ENCODE peak calls at places on chromosomes 3 and 15, in nine cellular contexts. G, P, X, C, V, E, Y, L and W are unnamed samples.

GRCh38 chr3:124760601-124761000 is 30.3 kb downstream of the UMPS start:
- DNase-seq in P (no peak), L (no peak), V (peak; percentile 62), Y (peak; percentile 75), E (peak; percentile 67), G (no peak), C (no peak), X (peak; percentile 63), W (no peak)

GRCh38 chr3:12965999-12966846 is 107.0 kb downstream of the IQSEC1 start:
- DNase-seq in X (peak; percentile 15), Y (no peak), E (no peak), C (no peak), V (no peak), L (no peak), P (no peak), G (no peak), W (no peak)

GRCh38 chr3:169966086-169966950 is at the start of gene SEC62:
- DNase-seq in C (peak; percentile 95), V (peak; percentile 90), Y (peak; percentile 88), P (peak; percentile 97), L (peak; percentile 97), E (peak; percentile 93), X (peak; percentile 87), G (peak; percentile 96), W (peak; percentile 59)

GRCh38 chr3:70744536-70744935 is 432.1 kb upstream of the MDFIC2 start:
- DNase-seq in L (no peak), E (peak; percentile 18), G (no peak), V (peak; percentile 17), C (no peak), Y (no peak), P (no peak), X (peak; percentile 23), W (no peak)

GRCh38 chr3:82000773-82001172 is 239.3 kb upstream of the GBE1 start:
- DNase-seq in Y (no peak), V (no peak), C (peak; percentile 35), E (no peak), X (peak; percentile 21), L (no peak), P (peak; percentile 17), G (no peak), W (no peak)

GRCh38 chr15:97904196-97904572 is 56.3 kb upstream of the ARRDC4 start:
- DNase-seq in L (peak; percentile 2), G (peak; percentile 88), P (peak; percentile 37), Y (peak; percentile 44), X (peak; percentile 54), E (peak; percentile 57), C (peak; percentile 90), V (peak; percentile 49), W (peak; percentile 16)

GRCh38 chr15:69104050-69104750 is 56.2 kb upstream of the GLCE start:
- DNase-seq in P (no peak), L (no peak), V (no peak), Y (no peak), X (no peak), E (no peak), G (no peak), C (no peak), W (peak; percentile 40)

GRCh38 chr3:53254190-53254809 is 1.5 kb downstream of the TKT start:
- DNase-seq in X (peak; percentile 21), E (peak; percentile 28), P (no peak), L (peak; percentile 35), C (no peak), Y (no peak), V (no peak), G (no peak), W (no peak)

GRCh38 chr3:160006282-160007163 is 17.9 kb downstream of the IL12A start:
- DNase-seq in X (peak; percentile 60), C (peak; percentile 46), V (peak; percentile 69), L (peak; percentile 42), E (peak; percentile 83), P (peak; percentile 74), Y (peak; percentile 77), G (peak; percentile 52), W (no peak)

GRCh38 chr3:126034481-126035361 is 49.2 kb downstream of the SLC41A3 start:
- DNase-seq in C (peak; percentile 5), G (no peak), V (no peak), L (no peak), X (peak; percentile 45), Y (peak; percentile 43), E (no peak), P (no peak), W (no peak)

GRCh38 chr3:100216713-100217112 is 44.1 kb upstream of the TBC1D23 start:
- DNase-seq in E (no peak), V (no peak), G (no peak), X (peak; percentile 90), L (no peak), P (no peak), C (no peak), Y (peak; percentile 68), W (no peak)

GRCh38 chr3:79651536-79652065 is 116.2 kb downstream of the ROBO1 start:
- DNase-seq in G (no peak), E (no peak), X (no peak), V (peak; percentile 46), C (no peak), Y (no peak), P (no peak), L (no peak), W (no peak)

GRCh38 chr3:162643245-162643644 is 1146.6 kb downstream of the OTOL1 start:
- DNase-seq in C (no peak), P (no peak), L (no peak), X (no peak), Y (no peak), E (peak; percentile 9), V (no peak), G (no peak), W (no peak)

GRCh38 chr15:94792166-94792565 is 560.8 kb downstream of the MCTP2 start:
- DNase-seq in E (no peak), G (no peak), P (no peak), Y (peak; percentile 79), V (peak; percentile 65), C (no peak), L (no peak), X (peak; percentile 96), W (no peak)

GRCh38 chr3:152244156-152244888 is 24.4 kb upstream of the MBNL1 start:
- DNase-seq in E (no peak), C (no peak), Y (no peak), L (peak; percentile 64), P (no peak), X (no peak), G (no peak), V (no peak), W (no peak)

GRCh38 chr3:195907730-195908438 is 467 bp downstream of the TNK2 start:
- DNase-seq in Y (no peak), P (peak; percentile 81), V (no peak), G (no peak), C (no peak), X (no peak), E (no peak), L (peak; percentile 69), W (no peak)

GRCh38 chr3:157063926-157064325 is 96.0 kb downstream of the CCNL1 start:
- DNase-seq in G (no peak), Y (peak; percentile 43), C (no peak), V (no peak), P (no peak), X (peak; percentile 83), E (no peak), L (no peak), W (no peak)

GRCh38 chr3:196623350-196623749 is 16.1 kb upstream of the NRROS start:
- DNase-seq in X (no peak), Y (no peak), C (no peak), E (no peak), L (no peak), G (no peak), P (no peak), V (no peak), W (no peak)

GRCh38 chr3:144770813-144771400 is 799.3 kb downstream of the DIPK2A start:
- DNase-seq in X (peak; percentile 30), V (peak; percentile 49), Y (peak; percentile 38), E (peak; percentile 77), P (peak; percentile 29), G (no peak), C (no peak), L (no peak), W (no peak)
- TF ChIP-seq CTCF in X (peak; percentile 52), V (peak; percentile 40), Y (peak; percentile 49), E (peak; percentile 53), P (peak; percentile 47), G (peak; percentile 47), C (peak; percentile 55), L (peak; percentile 18), W (peak; percentile 32)

GRCh38 chr3:60953406-60953805 is 297.8 kb downstream of the FHIT start:
- DNase-seq in Y (no peak), X (peak; percentile 51), E (peak; percentile 14), G (no peak), P (no peak), V (no peak), L (no peak), C (no peak), W (no peak)

GRCh38 chr3:60954049-60954448 is 297.2 kb downstream of the FHIT start:
- DNase-seq in L (no peak), X (peak; percentile 34), P (no peak), E (no peak), V (no peak), G (no peak), Y (no peak), C (no peak), W (no peak)

GRCh38 chr3:60949146-60949545 is 302.1 kb downstream of the FHIT start:
- DNase-seq in E (no peak), X (no peak), V (no peak), Y (no peak), L (no peak), G (no peak), C (no peak), P (no peak), W (no peak)

GRCh38 chr3:60948488-60948887 is 302.8 kb downstream of the FHIT start:
- DNase-seq in G (no peak), P (no peak), V (peak; percentile 28), C (no peak), Y (no peak), L (no peak), E (peak; percentile 7), X (peak; percentile 13), W (no peak)
- TF ChIP-seq CTCF in G (peak; percentile 32), P (no peak), V (peak; percentile 43), C (peak; percentile 43), Y (peak; percentile 39), L (peak; percentile 40), E (no peak), X (peak; percentile 38), W (peak; percentile 21)

DNA sequence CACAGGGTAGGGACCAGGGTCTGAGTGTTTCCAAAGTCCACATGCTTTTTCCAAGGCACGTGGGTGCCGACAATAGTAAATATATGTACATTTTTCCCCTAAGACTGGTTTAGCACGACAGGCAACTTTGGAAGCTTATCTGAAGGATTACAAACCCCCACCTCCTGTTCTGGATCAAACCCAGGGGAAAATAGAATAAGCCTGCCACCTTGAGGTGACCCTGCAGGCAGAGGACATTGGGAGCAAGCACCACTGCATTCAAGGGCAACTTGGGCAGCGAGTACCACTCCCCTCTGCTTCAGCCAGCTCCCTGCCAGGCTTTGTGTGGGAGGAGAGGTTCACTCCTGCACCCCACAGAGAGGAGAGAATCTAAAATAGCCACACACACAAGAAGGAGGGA is 44.8 kb downstream of the KBTBD12 start:
- DNase-seq in C (peak; percentile 64), X (peak; percentile 17), G (peak; percentile 44), P (no peak), V (peak; percentile 32), Y (peak; percentile 4), L (no peak), E (peak; percentile 49), W (peak; percentile 57)
- TF ChIP-seq CTCF in C (peak; percentile 68), X (peak; percentile 47), G (no peak), P (peak; percentile 15), V (peak; percentile 76), Y (peak; percentile 30), L (peak; percentile 52), E (peak; percentile 56), W (peak; percentile 61)

GRCh38 chr3:57597240-57597972 is at the start of gene ARF4:
- DNase-seq in L (peak; percentile 99), G (peak; percentile 100), E (peak; percentile 100), P (peak; percentile 99), X (peak; percentile 99), V (peak; percentile 99), C (peak; percentile 100), Y (peak; percentile 99), W (peak; percentile 86)
- TF ChIP-seq CTCF in L (peak; percentile 43), G (no peak), E (no peak), P (peak; percentile 16), X (peak; percentile 15), V (peak; percentile 26), C (peak; percentile 29), Y (peak; percentile 44), W (no peak)